ENCODE peak calls at places on chromosome 10, in eight cellular contexts. One of them, this sample, is unnamed.

GRCh38 chr10:49109669-49110335 is 5.5 kb downstream of the VSTM4 start:
- DNase-seq in AG10803: peak
- DNase-seq in colonic mucosa: peak
- DNase-seq in astrocyte: peak
- DNase-seq in vagina: peak
- DNase-seq in BE2C: peak
- DNase-seq in adrenal gland: peak
- DNase-seq in bronchial epithelial cell: no peak
- DNase-seq in this sample: no peak

GRCh38 chr10:63268798-63269503 is 135.8 kb downstream of the NRBF2 start:
- DNase-seq in colonic mucosa: peak
- DNase-seq in adrenal gland: peak
- DNase-seq in AG10803: peak
- DNase-seq in bronchial epithelial cell: peak
- DNase-seq in astrocyte: peak
- DNase-seq in BE2C: peak
- DNase-seq in vagina: peak
- DNase-seq in this sample: peak

GRCh38 chr10:57579926-57580325 is 687.8 kb downstream of the IPMK start:
- DNase-seq in adrenal gland: no peak
- DNase-seq in astrocyte: no peak
- DNase-seq in BE2C: peak
- DNase-seq in colonic mucosa: no peak
- DNase-seq in AG10803: peak
- DNase-seq in vagina: no peak
- DNase-seq in bronchial epithelial cell: peak
- DNase-seq in this sample: peak

GRCh38 chr10:79454259-79454658 is 8.8 kb upstream of the ZCCHC24 start:
- DNase-seq in bronchial epithelial cell: peak
- DNase-seq in colonic mucosa: no peak
- DNase-seq in adrenal gland: peak
- DNase-seq in AG10803: peak
- DNase-seq in BE2C: no peak
- DNase-seq in astrocyte: peak
- DNase-seq in vagina: peak
- DNase-seq in this sample: peak

GRCh38 chr10:16923726-16924125 is 106.5 kb upstream of the RSU1 start:
- DNase-seq in adrenal gland: no peak
- DNase-seq in astrocyte: no peak
- DNase-seq in colonic mucosa: no peak
- DNase-seq in AG10803: no peak
- DNase-seq in BE2C: no peak
- DNase-seq in vagina: no peak
- DNase-seq in bronchial epithelial cell: peak
- DNase-seq in this sample: no peak

GRCh38 chr10:62733654-62734293 is 70.7 kb upstream of the ADO start:
- DNase-seq in BE2C: no peak
- DNase-seq in astrocyte: peak
- DNase-seq in adrenal gland: no peak
- DNase-seq in colonic mucosa: no peak
- DNase-seq in bronchial epithelial cell: peak
- DNase-seq in vagina: no peak
- DNase-seq in AG10803: peak
- DNase-seq in this sample: peak

GRCh38 chr10:28796606-28797512 is 119.5 kb downstream of the BAMBI start:
- DNase-seq in astrocyte: peak
- DNase-seq in vagina: no peak
- DNase-seq in adrenal gland: peak
- DNase-seq in colonic mucosa: no peak
- DNase-seq in bronchial epithelial cell: no peak
- DNase-seq in BE2C: peak
- DNase-seq in AG10803: peak
- DNase-seq in this sample: peak

GRCh38 chr10:122013311-122013780 is 24.4 kb downstream of the TACC2 start:
- DNase-seq in colonic mucosa: no peak
- DNase-seq in astrocyte: no peak
- DNase-seq in adrenal gland: no peak
- DNase-seq in vagina: no peak
- DNase-seq in AG10803: no peak
- DNase-seq in bronchial epithelial cell: no peak
- DNase-seq in BE2C: no peak
- DNase-seq in this sample: no peak

GRCh38 chr10:30434273-30435067 is 486 bp downstream of the MAP3K8 start:
- DNase-seq in bronchial epithelial cell: peak
- DNase-seq in BE2C: peak
- DNase-seq in astrocyte: peak
- DNase-seq in colonic mucosa: peak
- DNase-seq in adrenal gland: peak
- DNase-seq in AG10803: peak
- DNase-seq in vagina: peak
- DNase-seq in this sample: peak

GRCh38 chr10:89252225-89252585 is 630 bp upstream of the LIPA start:
- DNase-seq in bronchial epithelial cell: no peak
- DNase-seq in adrenal gland: no peak
- DNase-seq in astrocyte: no peak
- DNase-seq in AG10803: no peak
- DNase-seq in colonic mucosa: no peak
- DNase-seq in BE2C: no peak
- DNase-seq in vagina: no peak
- DNase-seq in this sample: no peak
- H3K4me3 ChIP-seq in bronchial epithelial cell: peak
- H3K4me3 ChIP-seq in adrenal gland: peak
- H3K4me3 ChIP-seq in astrocyte: peak
- H3K4me3 ChIP-seq in AG10803: no peak
- H3K4me3 ChIP-seq in colonic mucosa: peak
- H3K4me3 ChIP-seq in BE2C: no peak
- H3K4me3 ChIP-seq in vagina: no peak
- H3K4me3 ChIP-seq in this sample: peak

GRCh38 chr10:6877351-6878066 is 297.4 kb upstream of the PRKCQ start:
- DNase-seq in adrenal gland: no peak
- DNase-seq in BE2C: no peak
- DNase-seq in colonic mucosa: no peak
- DNase-seq in astrocyte: no peak
- DNase-seq in bronchial epithelial cell: peak
- DNase-seq in AG10803: no peak
- DNase-seq in vagina: no peak
- DNase-seq in this sample: no peak

GRCh38 chr10:6875229-6875544 is 295.1 kb upstream of the PRKCQ start:
- DNase-seq in bronchial epithelial cell: no peak
- DNase-seq in colonic mucosa: no peak
- DNase-seq in astrocyte: no peak
- DNase-seq in AG10803: no peak
- DNase-seq in adrenal gland: no peak
- DNase-seq in BE2C: no peak
- DNase-seq in vagina: no peak
- DNase-seq in this sample: no peak

DNA sequence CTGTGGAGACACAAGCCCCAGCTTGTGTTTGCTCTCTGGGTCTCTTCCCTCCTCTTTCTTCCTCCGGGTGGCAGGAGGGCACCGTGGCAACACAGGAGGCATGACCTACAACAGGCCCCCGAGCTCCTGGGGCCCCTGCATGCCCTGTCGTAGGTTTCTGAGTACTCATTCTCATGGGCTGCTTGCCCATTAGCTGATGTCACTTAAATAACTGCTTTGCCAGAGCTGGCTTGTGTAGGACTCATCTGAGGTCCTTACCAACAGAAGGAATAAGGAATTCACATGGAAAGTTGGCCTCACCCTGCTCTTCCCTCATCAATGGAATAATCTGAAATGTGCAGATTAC is 298.0 kb upstream of the PRKCQ start:
- DNase-seq in AG10803: peak
- DNase-seq in astrocyte: peak
- DNase-seq in colonic mucosa: no peak
- DNase-seq in bronchial epithelial cell: peak
- DNase-seq in adrenal gland: no peak
- DNase-seq in vagina: no peak
- DNase-seq in BE2C: no peak
- DNase-seq in this sample: peak
- TF ChIP-seq CTCF in AG10803: no peak
- TF ChIP-seq CTCF in astrocyte: no peak
- TF ChIP-seq CTCF in colonic mucosa: no peak
- TF ChIP-seq CTCF in bronchial epithelial cell: no peak
- TF ChIP-seq CTCF in adrenal gland: no peak
- TF ChIP-seq CTCF in vagina: no peak
- TF ChIP-seq CTCF in BE2C: no peak
- TF ChIP-seq CTCF in this sample: no peak

DNA sequence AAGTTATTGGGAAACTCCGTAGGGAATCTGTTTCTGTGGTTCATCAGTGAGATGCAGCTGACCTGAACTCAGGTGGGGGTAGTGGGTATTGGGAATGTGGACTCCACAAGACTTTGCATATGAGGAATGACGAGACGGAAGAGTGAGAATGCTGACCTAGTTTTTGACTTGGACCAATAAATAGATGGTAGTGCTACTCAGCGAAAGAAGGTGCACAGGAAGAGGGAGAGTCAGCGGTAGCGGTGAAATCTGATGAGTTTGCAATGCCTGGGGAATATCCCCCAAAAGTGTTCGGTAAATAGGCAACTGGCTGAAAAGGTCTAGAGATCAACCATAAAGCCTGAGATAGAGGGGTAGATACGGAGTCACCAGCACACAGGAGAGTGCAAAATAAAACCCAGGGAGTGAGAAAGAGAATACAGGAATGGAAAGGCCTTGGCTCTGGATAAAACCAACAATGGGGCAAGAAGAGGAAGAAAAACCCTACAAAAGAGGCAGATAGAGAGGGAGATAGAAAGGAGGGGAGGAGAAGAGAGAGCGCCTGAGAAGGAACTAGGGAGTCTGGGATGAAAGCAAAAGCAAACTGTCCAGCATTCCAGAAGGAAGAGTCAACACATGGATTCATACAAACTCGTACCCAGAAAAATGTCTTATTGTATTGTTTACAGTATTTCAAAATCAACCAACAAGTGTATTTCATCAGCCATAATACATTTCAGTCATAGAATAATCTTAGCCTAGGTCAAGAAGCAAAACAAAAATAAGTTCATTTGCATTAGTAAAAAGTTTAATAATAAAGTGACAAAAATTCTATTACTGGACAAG is 5.4 kb downstream of the ARHGAP21 start:
- DNase-seq in adrenal gland: no peak
- DNase-seq in bronchial epithelial cell: peak
- DNase-seq in astrocyte: peak
- DNase-seq in vagina: no peak
- DNase-seq in BE2C: no peak
- DNase-seq in AG10803: peak
- DNase-seq in colonic mucosa: no peak
- DNase-seq in this sample: peak
- H3K4me3 ChIP-seq in adrenal gland: peak
- H3K4me3 ChIP-seq in bronchial epithelial cell: no peak
- H3K4me3 ChIP-seq in astrocyte: peak
- H3K4me3 ChIP-seq in vagina: no peak
- H3K4me3 ChIP-seq in BE2C: no peak
- H3K4me3 ChIP-seq in AG10803: peak
- H3K4me3 ChIP-seq in colonic mucosa: no peak
- H3K4me3 ChIP-seq in this sample: peak

DNA sequence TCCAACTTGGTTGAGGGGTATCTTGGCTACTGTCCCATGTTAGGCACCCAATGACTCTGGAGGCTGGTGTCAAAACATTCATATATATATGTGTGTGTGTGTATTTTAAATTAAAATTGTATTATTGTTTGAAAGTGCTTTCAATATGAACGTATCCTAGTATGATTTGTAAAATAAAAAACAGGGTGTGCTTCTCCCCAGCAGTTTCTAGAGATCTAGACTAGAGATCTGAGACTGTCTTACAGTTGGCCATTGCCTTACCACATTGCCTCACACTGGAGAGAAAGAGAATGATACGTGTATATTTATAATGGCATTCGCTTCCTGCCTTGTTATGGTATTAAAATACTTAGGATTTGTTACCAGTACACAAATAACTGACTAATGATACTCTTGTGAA is 1.2 kb downstream of the BAG3 start:
- DNase-seq in adrenal gland: no peak
- DNase-seq in BE2C: no peak
- DNase-seq in vagina: no peak
- DNase-seq in AG10803: peak
- DNase-seq in astrocyte: peak
- DNase-seq in colonic mucosa: peak
- DNase-seq in bronchial epithelial cell: peak
- DNase-seq in this sample: peak
- TF ChIP-seq CTCF in adrenal gland: peak
- TF ChIP-seq CTCF in BE2C: peak
- TF ChIP-seq CTCF in vagina: no peak
- TF ChIP-seq CTCF in AG10803: peak
- TF ChIP-seq CTCF in astrocyte: peak
- TF ChIP-seq CTCF in colonic mucosa: peak
- TF ChIP-seq CTCF in bronchial epithelial cell: no peak
- TF ChIP-seq CTCF in this sample: peak

DNA sequence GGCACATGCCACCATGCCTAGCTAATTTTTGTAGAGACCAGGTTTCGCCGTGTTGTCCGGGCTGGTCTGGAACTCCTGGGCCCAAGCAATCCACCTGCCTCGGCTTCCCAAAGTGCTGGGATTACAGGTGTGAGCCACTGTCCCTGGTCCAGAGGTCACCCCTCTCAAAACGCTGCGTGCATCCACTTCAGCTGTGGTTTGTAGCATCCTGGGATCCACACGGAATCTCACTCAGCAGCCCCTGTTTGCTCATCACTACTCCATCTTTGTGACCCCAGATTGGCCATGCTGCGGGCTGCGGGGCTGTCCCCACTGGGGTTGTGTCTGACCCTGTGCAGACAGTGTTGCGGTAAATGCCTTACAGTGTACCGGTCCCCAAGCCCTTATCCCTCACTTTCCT is 3.5 kb downstream of the INPP5A start:
- DNase-seq in astrocyte: no peak
- DNase-seq in adrenal gland: peak
- DNase-seq in vagina: no peak
- DNase-seq in bronchial epithelial cell: no peak
- DNase-seq in colonic mucosa: no peak
- DNase-seq in AG10803: no peak
- DNase-seq in BE2C: no peak
- DNase-seq in this sample: no peak
- H3K4me3 ChIP-seq in astrocyte: no peak
- H3K4me3 ChIP-seq in adrenal gland: no peak
- H3K4me3 ChIP-seq in vagina: no peak
- H3K4me3 ChIP-seq in bronchial epithelial cell: no peak
- H3K4me3 ChIP-seq in colonic mucosa: no peak
- H3K4me3 ChIP-seq in AG10803: no peak
- H3K4me3 ChIP-seq in BE2C: no peak
- H3K4me3 ChIP-seq in this sample: no peak

This sample was measured in fibroblast of pulmonary artery.